ENCODE peak calls at places on chromosomes 16 and 17, in ten cellular contexts. One of them, this sample, is unnamed.
A peak's percentile ranks its signal among the peaks of the same experiment; 100 is the strongest.

GRCh38 chr16:24854607-24855171 is 8.9 kb downstream of the SLC5A11 start:
- DNase-seq in mesothelial cell of epicardium: no peak
- DNase-seq in GM04503: no peak
- DNase-seq in HCEC 1CT: no peak
- DNase-seq in nephron progenitor cell: no peak
- DNase-seq in fibroblast of mammary gland: no peak
- DNase-seq in activated naive CD4-positive, alpha-beta T cell treated with Interleukin-2 at 50 U/mL for 16 hours: no peak
- DNase-seq in NCI-H2081: no peak
- DNase-seq in A549: no peak
- DNase-seq in SK-N-SH: no peak
- DNase-seq in this sample: no peak

GRCh38 chr16:54460254-54460860 is 173.8 kb upstream of the IRX3 start:
- DNase-seq in GM04503: no peak
- DNase-seq in NCI-H2081: no peak
- DNase-seq in mesothelial cell of epicardium: no peak
- DNase-seq in SK-N-SH: no peak
- DNase-seq in nephron progenitor cell: no peak
- DNase-seq in HCEC 1CT: no peak
- DNase-seq in fibroblast of mammary gland: no peak
- DNase-seq in A549: no peak
- DNase-seq in activated naive CD4-positive, alpha-beta T cell treated with Interleukin-2 at 50 U/mL for 16 hours: no peak
- DNase-seq in this sample: no peak

GRCh38 chr16:9151597-9151996 is 60.2 kb downstream of the HAPSTR1 start:
- DNase-seq in activated naive CD4-positive, alpha-beta T cell treated with Interleukin-2 at 50 U/mL for 16 hours: no peak
- DNase-seq in mesothelial cell of epicardium: no peak
- DNase-seq in NCI-H2081: no peak
- DNase-seq in SK-N-SH: no peak
- DNase-seq in nephron progenitor cell: no peak
- DNase-seq in fibroblast of mammary gland: peak; percentile 21
- DNase-seq in A549: peak; percentile 13
- DNase-seq in HCEC 1CT: peak; percentile 85
- DNase-seq in GM04503: no peak
- DNase-seq in this sample: no peak

GRCh38 chr17:1561420-1562177 is 993 bp downstream of the PITPNA start:
- DNase-seq in GM04503: no peak
- DNase-seq in HCEC 1CT: peak; percentile 24
- DNase-seq in A549: peak; percentile 63
- DNase-seq in nephron progenitor cell: peak; percentile 59
- DNase-seq in mesothelial cell of epicardium: no peak
- DNase-seq in activated naive CD4-positive, alpha-beta T cell treated with Interleukin-2 at 50 U/mL for 16 hours: peak; percentile 44
- DNase-seq in SK-N-SH: peak; percentile 79
- DNase-seq in NCI-H2081: no peak
- DNase-seq in fibroblast of mammary gland: no peak
- DNase-seq in this sample: peak; percentile 23

GRCh38 chr17:48011405-48012150 is 26.0 kb downstream of the COPZ2 start:
- DNase-seq in NCI-H2081: no peak
- DNase-seq in HCEC 1CT: no peak
- DNase-seq in fibroblast of mammary gland: peak; percentile 48
- DNase-seq in A549: peak; percentile 78
- DNase-seq in nephron progenitor cell: peak; percentile 42
- DNase-seq in mesothelial cell of epicardium: no peak
- DNase-seq in GM04503: no peak
- DNase-seq in SK-N-SH: peak; percentile 59
- DNase-seq in activated naive CD4-positive, alpha-beta T cell treated with Interleukin-2 at 50 U/mL for 16 hours: peak; percentile 57
- DNase-seq in this sample: peak; percentile 39

GRCh38 chr17:21119247-21119944 is 7.4 kb upstream of the DHRS7B start:
- DNase-seq in SK-N-SH: peak; percentile 71
- DNase-seq in nephron progenitor cell: peak; percentile 65
- DNase-seq in A549: peak; percentile 86
- DNase-seq in activated naive CD4-positive, alpha-beta T cell treated with Interleukin-2 at 50 U/mL for 16 hours: peak; percentile 72
- DNase-seq in HCEC 1CT: peak; percentile 54
- DNase-seq in GM04503: no peak
- DNase-seq in fibroblast of mammary gland: peak; percentile 70
- DNase-seq in mesothelial cell of epicardium: peak; percentile 27
- DNase-seq in NCI-H2081: peak; percentile 45
- DNase-seq in this sample: peak; percentile 59

GRCh38 chr16:76278976-76279375 is 1.8 kb downstream of the CNTNAP4 start:
- DNase-seq in NCI-H2081: peak; percentile 20
- DNase-seq in HCEC 1CT: no peak
- DNase-seq in fibroblast of mammary gland: peak; percentile 70
- DNase-seq in mesothelial cell of epicardium: no peak
- DNase-seq in activated naive CD4-positive, alpha-beta T cell treated with Interleukin-2 at 50 U/mL for 16 hours: no peak
- DNase-seq in GM04503: no peak
- DNase-seq in SK-N-SH: peak; percentile 21
- DNase-seq in nephron progenitor cell: no peak
- DNase-seq in A549: no peak
- DNase-seq in this sample: peak; percentile 7

GRCh38 chr17:77131919-77132318 is 8.8 kb upstream of the SEC14L1 start:
- DNase-seq in activated naive CD4-positive, alpha-beta T cell treated with Interleukin-2 at 50 U/mL for 16 hours: no peak
- DNase-seq in fibroblast of mammary gland: peak; percentile 64
- DNase-seq in mesothelial cell of epicardium: no peak
- DNase-seq in SK-N-SH: peak; percentile 66
- DNase-seq in HCEC 1CT: peak; percentile 83
- DNase-seq in nephron progenitor cell: no peak
- DNase-seq in A549: no peak
- DNase-seq in NCI-H2081: no peak
- DNase-seq in GM04503: no peak
- DNase-seq in this sample: peak; percentile 73

GRCh38 chr16:11977206-11978041 is 890 bp downstream of the SNX29 start:
- DNase-seq in GM04503: peak; percentile 79
- DNase-seq in activated naive CD4-positive, alpha-beta T cell treated with Interleukin-2 at 50 U/mL for 16 hours: no peak
- DNase-seq in A549: no peak
- DNase-seq in HCEC 1CT: peak; percentile 88
- DNase-seq in nephron progenitor cell: no peak
- DNase-seq in fibroblast of mammary gland: peak; percentile 92
- DNase-seq in NCI-H2081: no peak
- DNase-seq in mesothelial cell of epicardium: no peak
- DNase-seq in SK-N-SH: peak; percentile 52
- DNase-seq in this sample: peak; percentile 69

GRCh38 chr17:78138204-78139060 is 7.8 kb upstream of the C17orf99 start:
- DNase-seq in NCI-H2081: no peak
- DNase-seq in HCEC 1CT: no peak
- DNase-seq in nephron progenitor cell: no peak
- DNase-seq in SK-N-SH: no peak
- DNase-seq in mesothelial cell of epicardium: no peak
- DNase-seq in GM04503: no peak
- DNase-seq in activated naive CD4-positive, alpha-beta T cell treated with Interleukin-2 at 50 U/mL for 16 hours: no peak
- DNase-seq in fibroblast of mammary gland: no peak
- DNase-seq in A549: no peak
- DNase-seq in this sample: no peak

GRCh38 chr16:53257001-53257400 is 177.3 kb upstream of the RBL2 start:
- DNase-seq in NCI-H2081: no peak
- DNase-seq in SK-N-SH: no peak
- DNase-seq in A549: no peak
- DNase-seq in nephron progenitor cell: no peak
- DNase-seq in mesothelial cell of epicardium: no peak
- DNase-seq in activated naive CD4-positive, alpha-beta T cell treated with Interleukin-2 at 50 U/mL for 16 hours: no peak
- DNase-seq in fibroblast of mammary gland: peak; percentile 50
- DNase-seq in GM04503: peak; percentile 28
- DNase-seq in HCEC 1CT: peak; percentile 77
- DNase-seq in this sample: peak; percentile 9

GRCh38 chr17:33228548-33228947 is 64.5 kb downstream of the ASIC2 start:
- DNase-seq in A549: no peak
- DNase-seq in fibroblast of mammary gland: no peak
- DNase-seq in NCI-H2081: no peak
- DNase-seq in GM04503: no peak
- DNase-seq in nephron progenitor cell: no peak
- DNase-seq in HCEC 1CT: no peak
- DNase-seq in SK-N-SH: no peak
- DNase-seq in activated naive CD4-positive, alpha-beta T cell treated with Interleukin-2 at 50 U/mL for 16 hours: no peak
- DNase-seq in mesothelial cell of epicardium: no peak
- DNase-seq in this sample: no peak

GRCh38 chr17:9918352-9918751 is 13.3 kb upstream of the RCVRN start:
- DNase-seq in SK-N-SH: no peak
- DNase-seq in A549: no peak
- DNase-seq in nephron progenitor cell: no peak
- DNase-seq in fibroblast of mammary gland: no peak
- DNase-seq in NCI-H2081: no peak
- DNase-seq in mesothelial cell of epicardium: no peak
- DNase-seq in HCEC 1CT: no peak
- DNase-seq in activated naive CD4-positive, alpha-beta T cell treated with Interleukin-2 at 50 U/mL for 16 hours: no peak
- DNase-seq in GM04503: no peak
- DNase-seq in this sample: no peak

This sample was measured in mammary epithelial cell.